ENCODE peak calls at places on chromosomes 6 and 20, in five cellular contexts. G, O, R, A and N are unnamed samples. For H3K4me1, the result is how much of the 10 kb centered on the place peaks cover.

GRCh38 chr6:27902335-27903314 is 9.6 kb downstream of the OR2B2 start:
- DNase-seq in G (peak), O (peak), R (peak), A (no peak), N (peak)

GRCh38 chr6:78462728-78463127 is 404.6 kb upstream of the IRAK1BP1 start:
- DNase-seq in G (no peak), O (no peak), R (no peak), A (no peak), N (no peak)

GRCh38 chr20:1437222-1437904 is 29.3 kb downstream of the NSFL1C start:
- DNase-seq in G (peak), O (peak), R (peak), A (no peak), N (peak)

GRCh38 chr20:35395728-35396127 is 16.0 kb downstream of the UQCC1 start:
- DNase-seq in G (no peak), O (no peak), R (no peak), A (peak), N (peak)

GRCh38 chr6:160375561-160375949 is 27.4 kb downstream of the SLC22A3 start:
- DNase-seq in G (no peak), O (no peak), R (no peak), A (no peak), N (no peak)

GRCh38 chr20:62752671-62753501 is 43.4 kb upstream of the MRGBP start:
- DNase-seq in G (no peak), O (no peak), R (peak), A (no peak), N (peak)

GRCh38 chr6:53956068-53956711 is 155.1 kb upstream of the MLIP start:
- DNase-seq in G (peak), O (peak), R (peak), A (no peak), N (peak)

GRCh38 chr20:24651171-24651972 is 181.9 kb downstream of the SYNDIG1 start:
- DNase-seq in G (no peak), O (no peak), R (no peak), A (no peak), N (no peak)

GRCh38 chr6:84282566-84282965 is 55.1 kb upstream of the CEP162 start:
- DNase-seq in G (no peak), O (no peak), R (no peak), A (peak), N (peak)

GRCh38 chr6:85887467-85887866 is 244.8 kb upstream of the SYNCRIP start:
- DNase-seq in G (no peak), O (no peak), R (no peak), A (no peak), N (no peak)

GRCh38 chr6:163722293-163722692 is 307.8 kb downstream of the QKI start:
- DNase-seq in G (no peak), O (peak), R (no peak), A (no peak), N (no peak)

GRCh38 chr6:163721435-163721834 is 306.9 kb downstream of the QKI start:
- DNase-seq in G (no peak), O (no peak), R (no peak), A (no peak), N (no peak)

GRCh38 chr6:163720005-163720404 is 305.5 kb downstream of the QKI start:
- DNase-seq in G (no peak), O (no peak), R (no peak), A (no peak), N (no peak)

GRCh38 chr6:163719028-163719742 is 304.7 kb downstream of the QKI start:
- DNase-seq in G (no peak), O (peak), R (no peak), A (no peak), N (no peak)

GRCh38 chr6:163720460-163721235 is 306.1 kb downstream of the QKI start:
- DNase-seq in G (no peak), O (no peak), R (no peak), A (no peak), N (no peak)
- H3K27ac ChIP-seq in G (no peak), O (no peak), R (no peak), A (no peak), N (no peak)

DNA sequence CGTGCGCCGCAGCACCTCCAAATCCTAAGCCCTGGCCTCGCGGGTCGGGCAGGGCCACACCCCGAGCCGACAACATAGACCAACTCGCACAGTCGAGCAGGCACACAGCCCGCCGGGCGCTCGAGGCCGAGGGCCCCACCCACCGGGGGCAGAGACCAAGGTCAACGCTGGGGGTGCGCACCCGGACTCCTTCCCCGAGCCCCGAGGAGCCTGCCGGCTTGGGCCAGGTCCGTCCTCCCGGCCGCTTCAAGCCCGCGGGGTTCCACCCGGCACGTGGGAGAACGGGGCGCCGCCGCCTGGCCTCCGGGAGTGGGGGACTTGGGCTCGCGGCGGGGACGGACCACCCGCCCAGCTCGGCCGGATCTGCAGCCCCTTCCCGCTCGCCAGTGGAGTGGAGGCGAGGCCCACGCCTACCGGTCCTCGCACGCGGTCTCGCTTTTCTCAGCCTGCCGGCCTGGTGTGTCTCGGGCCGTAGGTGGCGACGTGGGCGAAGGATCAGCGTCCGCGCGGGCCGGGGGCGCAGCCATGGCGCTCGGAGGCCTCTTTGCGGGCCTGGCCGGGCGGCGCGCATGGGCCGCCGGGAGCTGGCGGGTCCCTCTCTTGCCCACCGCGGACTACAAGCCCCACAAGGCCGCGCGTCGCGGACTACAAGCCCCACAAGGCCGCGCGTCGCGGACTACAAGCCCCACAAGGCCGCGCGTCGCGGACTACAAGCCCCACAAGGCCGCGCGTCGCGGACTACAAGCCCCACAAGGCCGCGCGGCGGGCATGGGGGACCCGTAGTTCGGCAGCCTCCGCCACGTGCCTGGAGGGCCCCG is at the start of gene UCKL1:
- DNase-seq in G (peak), O (peak), R (peak), A (peak), N (peak)
- H3K4me1 ChIP-seq in G (under half), O (under half), R (half or more), A (under half), N (under half)

GRCh38 chr20:32642257-32643046 is 31.3 kb downstream of the C20orf203 start:
- DNase-seq in G (no peak), O (no peak), R (no peak), A (no peak), N (no peak)
- H3K4me3 ChIP-seq in G (no peak), O (no peak), R (no peak), A (no peak), N (no peak)

GRCh38 chr6:143513410-143513809 is 1.9 kb upstream of the FUCA2 start:
- DNase-seq in G (peak), O (peak), R (peak), A (no peak), N (no peak)

GRCh38 chr6:143514996-143515760 is 3.7 kb upstream of the FUCA2 start:
- DNase-seq in G (peak), O (peak), R (peak), A (no peak), N (peak)

GRCh38 chr6:143507358-143508145 is 4.0 kb downstream of the FUCA2 start:
- DNase-seq in G (no peak), O (no peak), R (no peak), A (no peak), N (no peak)

GRCh38 chr6:143515766-143516355 is 4.3 kb upstream of the FUCA2 start:
- DNase-seq in G (no peak), O (no peak), R (no peak), A (no peak), N (no peak)

DNA sequence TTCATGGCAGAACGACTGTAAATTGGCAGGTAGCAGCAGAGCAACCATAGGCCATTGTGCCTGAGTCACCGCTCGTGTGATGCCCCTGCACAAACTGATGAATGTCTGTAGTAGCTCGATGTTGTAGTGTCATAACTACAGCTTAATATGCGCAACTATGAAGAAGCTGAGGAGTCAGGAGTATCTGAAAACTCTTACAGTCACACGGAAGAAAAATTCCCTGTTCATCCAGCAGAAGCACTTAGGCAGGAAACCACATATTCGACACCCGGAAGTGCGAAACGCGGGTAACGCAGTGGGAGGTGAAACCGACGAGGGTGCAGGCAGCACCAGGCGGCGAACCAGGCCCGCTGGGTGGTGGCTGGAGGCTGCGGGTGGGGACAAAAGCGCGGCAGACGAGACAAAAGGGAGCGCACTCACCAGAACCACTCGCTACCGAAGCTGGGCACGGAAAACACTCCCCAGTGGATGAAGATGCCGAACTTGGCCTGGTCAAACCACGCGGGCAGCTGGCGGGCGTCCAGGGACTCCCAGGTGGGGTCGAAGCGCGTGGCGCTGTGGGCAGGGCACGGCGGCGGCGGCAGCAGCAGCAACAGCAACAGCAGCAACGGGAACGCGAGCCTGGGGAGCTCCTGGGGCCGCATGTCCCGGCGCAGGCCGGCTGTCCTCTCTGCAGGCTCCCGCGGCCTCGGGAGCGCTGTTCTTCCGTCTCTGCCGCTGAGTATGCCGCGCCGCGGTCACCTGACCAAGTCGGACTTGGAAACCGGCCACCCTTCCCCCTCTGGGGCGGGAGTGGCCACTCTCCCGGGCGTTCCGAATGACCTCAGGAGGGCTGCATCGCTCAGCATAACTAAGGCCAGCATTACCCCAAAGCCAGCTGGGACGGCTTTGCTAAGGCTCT is at the start of gene FUCA2:
- DNase-seq in G (peak), O (peak), R (peak), A (peak), N (peak)
- H3K27ac ChIP-seq in G (peak), O (peak), R (peak), A (peak), N (peak)

GRCh38 chr6:90297866-90298381 is 1.3 kb upstream of the BACH2 start:
- DNase-seq in G (peak), O (no peak), R (no peak), A (no peak), N (no peak)
- H3K4me1 ChIP-seq in G (under half), O (under half), R (under half), A (under half), N (under half)

GRCh38 chr6:56540232-56540631 is 102.5 kb downstream of the DST start:
- DNase-seq in G (no peak), O (no peak), R (no peak), A (no peak), N (no peak)
- H3K4me3 ChIP-seq in G (no peak), O (peak), R (peak), A (peak), N (peak)

GRCh38 chr6:113813207-113813606 is 43.9 kb upstream of the MARCKS start:
- DNase-seq in G (no peak), O (no peak), R (no peak), A (no peak), N (no peak)
- H3K27ac ChIP-seq in G (no peak), O (no peak), R (no peak), A (no peak), N (no peak)

DNA sequence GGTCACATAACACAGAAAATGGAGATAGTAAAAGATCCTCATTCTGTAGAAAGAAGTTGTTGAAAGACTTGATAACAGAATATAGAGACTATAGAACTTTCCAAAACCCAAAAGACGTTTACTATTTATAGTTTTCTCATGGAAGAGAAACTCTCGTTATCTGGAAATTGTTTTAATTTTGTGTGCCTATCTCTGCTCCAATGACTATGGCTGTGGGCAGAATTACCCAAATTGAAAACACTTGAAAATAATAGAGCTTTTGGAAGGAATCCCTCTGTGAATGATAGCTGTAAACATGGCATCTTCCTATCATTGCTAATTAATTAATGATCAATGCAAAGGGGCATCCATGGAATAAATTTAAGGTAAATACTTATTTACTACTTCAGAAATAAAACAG is at the start of gene DEFB114:
- DNase-seq in G (no peak), O (no peak), R (no peak), A (no peak), N (no peak)
- H3K4me1 ChIP-seq in G (under half), O (under half), R (under half), A (under half), N (under half)

GRCh38 chr20:13028001-13028400 is 19.2 kb downstream of the SPTLC3 start:
- DNase-seq in G (no peak), O (no peak), R (no peak), A (no peak), N (no peak)

GRCh38 chr20:13034115-13034514 is 25.3 kb downstream of the SPTLC3 start:
- DNase-seq in G (no peak), O (no peak), R (no peak), A (no peak), N (no peak)

GRCh38 chr20:13031751-13032150 is 23.0 kb downstream of the SPTLC3 start:
- DNase-seq in G (no peak), O (no peak), R (no peak), A (no peak), N (no peak)

GRCh38 chr20:13028673-13029072 is 19.9 kb downstream of the SPTLC3 start:
- DNase-seq in G (no peak), O (no peak), R (no peak), A (no peak), N (no peak)

DNA sequence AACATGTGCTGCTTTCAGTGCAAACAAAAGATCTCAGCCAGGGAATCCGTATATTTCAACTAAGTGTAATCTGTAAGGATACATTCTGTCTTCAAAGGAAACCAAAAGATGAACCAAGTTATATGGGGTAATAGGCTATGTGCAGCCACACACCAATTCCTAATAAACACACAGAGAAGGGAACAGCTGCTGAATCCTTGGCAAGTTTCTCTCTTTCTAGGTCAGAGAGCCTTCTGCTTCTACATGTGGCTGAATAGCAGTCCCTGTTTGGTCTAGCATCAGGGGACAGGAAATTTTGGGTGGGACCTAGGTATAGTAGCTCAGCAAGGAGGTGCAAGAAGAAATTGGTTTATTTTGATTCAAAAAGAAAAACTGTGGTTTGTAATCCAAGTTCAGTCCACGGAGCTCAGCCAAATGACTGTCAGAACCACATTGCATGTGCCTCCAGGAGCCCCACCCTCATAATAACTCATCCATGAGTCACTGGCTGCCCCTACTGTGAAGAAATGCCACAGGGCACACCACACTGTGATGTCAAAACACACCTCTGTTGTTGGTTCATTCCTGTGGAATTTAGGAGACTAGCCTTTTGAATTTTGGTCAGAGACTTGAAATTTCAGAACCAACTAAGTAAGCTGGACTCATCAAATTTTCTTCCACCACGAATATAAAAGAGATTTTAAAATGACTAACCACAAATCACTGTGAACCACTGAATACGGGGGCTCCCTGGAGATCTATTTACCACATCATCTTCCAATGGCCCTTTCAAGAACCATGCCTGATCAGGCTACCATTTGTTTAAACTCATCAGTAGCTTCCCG is 21.1 kb downstream of the SPTLC3 start:
- DNase-seq in G (no peak), O (peak), R (no peak), A (peak), N (peak)
- H3K4me3 ChIP-seq in G (no peak), O (no peak), R (no peak), A (no peak), N (no peak)

DNA sequence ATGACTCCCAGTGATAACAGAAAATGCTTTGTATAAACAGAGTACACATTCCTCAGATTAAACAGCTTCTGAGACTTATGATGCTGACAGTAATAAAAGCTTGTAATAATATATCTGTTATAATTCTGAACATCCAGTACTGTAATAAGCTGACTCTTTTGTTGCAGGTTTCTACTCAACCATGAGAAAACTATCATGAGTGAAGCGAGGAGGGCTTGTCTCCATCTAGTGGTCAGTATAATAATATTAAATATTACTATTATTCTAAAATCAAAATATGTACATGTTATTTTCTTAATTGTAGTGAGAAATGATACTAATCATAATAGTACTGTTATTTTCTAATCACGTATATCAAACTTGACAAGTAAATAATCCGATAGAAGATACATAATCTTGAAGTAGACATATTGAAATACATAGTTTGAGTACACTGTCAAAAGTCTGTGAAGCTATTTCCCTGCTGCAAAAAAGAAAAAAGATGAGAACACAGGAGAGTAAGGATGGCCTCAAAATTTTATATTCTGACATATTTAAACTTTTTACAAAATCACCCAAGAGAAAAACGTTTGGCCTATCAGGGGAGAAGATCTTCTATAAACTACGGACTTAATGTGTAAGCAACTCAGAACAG is 183.1 kb downstream of the MOXD1 start:
- DNase-seq in G (peak), O (no peak), R (no peak), A (no peak), N (no peak)
- H3K27ac ChIP-seq in G (no peak), O (no peak), R (no peak), A (no peak), N (no peak)